ENCODE peak calls at places on chromosomes 3 and 15, in six cellular contexts. T, B, W, J, U and V are unnamed samples.

GRCh38 chr3:29889230-29889629 is 608.4 kb downstream of the RBMS3 start:
- DNase-seq in T (no peak), B (no peak), W (peak), J (no peak), U (no peak), V (no peak)

GRCh38 chr15:39641187-39641889 is 60.5 kb downstream of the THBS1 start:
- DNase-seq in T (no peak), B (peak), W (no peak), J (no peak), U (no peak), V (no peak)

GRCh38 chr3:171446801-171447578 is 13.2 kb downstream of the TNIK start:
- DNase-seq in T (no peak), B (peak), W (peak), J (no peak), U (no peak), V (no peak)

GRCh38 chr3:14847613-14848541 is 29.1 kb downstream of the FGD5 start:
- DNase-seq in T (peak), B (peak), W (no peak), J (no peak), U (peak), V (peak)

GRCh38 chr3:144549161-144549560 is 577.5 kb downstream of the DIPK2A start:
- DNase-seq in T (no peak), B (no peak), W (no peak), J (no peak), U (no peak), V (no peak)

GRCh38 chr15:55282284-55282833 is 7.3 kb downstream of the RAB27A start:
- DNase-seq in T (no peak), B (peak), W (peak), J (no peak), U (no peak), V (no peak)

GRCh38 chr3:36992806-36993325 is at the start of gene EPM2AIP1:
- DNase-seq in T (peak), B (no peak), W (no peak), J (no peak), U (no peak), V (peak)

GRCh38 chr15:46892621-46893160 is 824.6 kb upstream of the SEMA6D start:
- DNase-seq in T (no peak), B (no peak), W (no peak), J (no peak), U (no peak), V (no peak)

GRCh38 chr3:179666030-179666429 is 13.2 kb downstream of the USP13 start:
- DNase-seq in T (no peak), B (no peak), W (no peak), J (no peak), U (no peak), V (no peak)

GRCh38 chr15:66126057-66126855 is 127.3 kb downstream of the MEGF11 start:
- DNase-seq in T (no peak), B (no peak), W (no peak), J (no peak), U (no peak), V (peak)

GRCh38 chr15:74317820-74318375 is 49.5 kb downstream of the CYP11A1 start:
- DNase-seq in T (no peak), B (peak), W (peak), J (no peak), U (no peak), V (no peak)

GRCh38 chr3:82506204-82506603 is 744.8 kb upstream of the GBE1 start:
- DNase-seq in T (peak), B (no peak), W (no peak), J (no peak), U (no peak), V (no peak)

GRCh38 chr15:32028921-32029320 is 1.4 kb upstream of the CHRNA7 start:
- DNase-seq in T (no peak), B (no peak), W (no peak), J (no peak), U (no peak), V (peak)

GRCh38 chr3:25783661-25784512 is 644 bp upstream of the NGLY1 start:
- DNase-seq in T (no peak), B (peak), W (peak), J (peak), U (peak), V (peak)

GRCh38 chr3:120144267-120144666 is 50.0 kb upstream of the GSK3B start:
- DNase-seq in T (no peak), B (peak), W (no peak), J (peak), U (no peak), V (no peak)

GRCh38 chr3:72811551-72811950 is 36.7 kb downstream of the SHQ1 start:
- DNase-seq in T (no peak), B (no peak), W (no peak), J (no peak), U (no peak), V (no peak)
- TF ChIP-seq CTCF in T (no peak), B (peak), W (no peak), J (no peak), U (no peak), V (no peak)

GRCh38 chr15:28191832-28192231 is 92.7 kb upstream of the OCA2 start:
- DNase-seq in T (peak), B (no peak), W (peak), J (no peak), U (no peak), V (peak)
- TF ChIP-seq CTCF in T (peak), B (no peak), W (peak), J (no peak), U (no peak), V (peak)

DNA sequence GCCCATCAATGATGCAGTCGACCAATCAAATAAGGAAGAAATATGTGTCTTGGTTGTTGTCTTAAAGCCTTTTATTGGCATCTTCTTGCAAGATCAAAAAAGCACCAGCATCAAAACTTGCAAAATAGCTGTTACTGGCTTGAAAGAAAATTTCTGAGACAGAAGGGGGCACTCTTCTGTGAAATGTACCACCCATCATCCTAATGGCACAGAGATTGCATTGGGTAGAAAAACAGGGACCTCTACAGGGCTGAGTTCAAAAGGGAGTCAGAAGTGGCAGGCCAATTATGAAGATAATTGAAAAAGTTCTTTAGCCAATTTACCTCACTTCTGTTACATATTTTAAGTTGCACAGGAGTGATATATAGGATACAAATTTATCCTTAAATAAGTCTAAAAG is 122.3 kb upstream of the GPR149 start:
- DNase-seq in T (no peak), B (no peak), W (no peak), J (peak), U (no peak), V (no peak)
- TF ChIP-seq CTCF in T (no peak), B (no peak), W (peak), J (peak), U (peak), V (no peak)

DNA sequence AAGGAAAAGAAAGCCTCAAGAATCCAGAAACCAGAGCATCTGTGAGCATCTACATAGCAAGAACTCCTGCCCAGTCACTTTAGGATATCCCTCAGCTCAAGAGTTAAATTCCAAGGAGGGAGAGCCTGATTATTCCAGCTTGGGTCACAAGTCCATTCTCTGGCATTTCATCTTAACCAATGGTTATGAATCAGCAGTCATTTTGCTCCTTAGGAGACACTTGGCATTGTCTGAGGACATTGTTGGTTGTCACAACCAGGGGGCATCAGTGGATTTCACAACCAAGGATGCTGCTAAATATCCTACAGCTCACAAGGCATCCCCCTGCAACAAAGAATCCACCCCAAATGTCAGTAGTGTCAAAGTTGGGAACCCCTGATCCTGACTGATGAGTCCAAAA is 51.0 kb upstream of the LMCD1 start:
- DNase-seq in T (no peak), B (no peak), W (peak), J (no peak), U (no peak), V (no peak)
- TF ChIP-seq CTCF in T (no peak), B (no peak), W (no peak), J (no peak), U (no peak), V (no peak)

GRCh38 chr3:12253521-12253920 is 35.3 kb upstream of the PPARG start:
- DNase-seq in T (no peak), B (no peak), W (no peak), J (no peak), U (no peak), V (no peak)
- TF ChIP-seq CTCF in T (no peak), B (no peak), W (no peak), J (no peak), U (no peak), V (no peak)

DNA sequence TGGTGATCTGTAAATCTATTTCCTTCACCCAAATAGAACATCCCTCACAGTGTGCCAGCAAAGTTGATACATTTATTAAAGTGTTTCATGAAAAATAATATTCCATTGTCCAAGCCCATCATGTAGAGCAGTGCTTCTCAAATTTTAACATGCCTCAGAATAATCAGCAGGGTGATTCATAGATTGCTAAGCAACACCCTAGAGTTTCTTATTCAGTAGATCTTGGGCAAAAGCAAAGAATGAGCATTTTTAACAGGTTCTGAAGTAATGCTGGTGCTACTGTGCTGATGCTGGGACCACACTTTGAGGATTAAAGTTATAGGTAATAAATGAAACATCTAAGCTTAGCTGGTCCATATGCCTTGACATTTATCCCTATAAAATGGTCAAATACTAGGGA is 210.4 kb downstream of the ZIC4 start:
- DNase-seq in T (no peak), B (no peak), W (peak), J (no peak), U (no peak), V (no peak)
- TF ChIP-seq CTCF in T (no peak), B (no peak), W (no peak), J (no peak), U (no peak), V (no peak)

GRCh38 chr3:168544097-168544957 is 448.6 kb upstream of the GOLIM4 start:
- DNase-seq in T (no peak), B (no peak), W (peak), J (no peak), U (no peak), V (no peak)
- TF ChIP-seq CTCF in T (no peak), B (peak), W (no peak), J (no peak), U (no peak), V (no peak)

GRCh38 chr3:17982211-17982880 is 239.9 kb upstream of the TBC1D5 start:
- DNase-seq in T (no peak), B (no peak), W (no peak), J (no peak), U (no peak), V (no peak)

GRCh38 chr3:17985658-17986392 is 243.4 kb upstream of the TBC1D5 start:
- DNase-seq in T (no peak), B (no peak), W (no peak), J (no peak), U (no peak), V (no peak)

GRCh38 chr3:17979911-17980310 is 237.5 kb upstream of the TBC1D5 start:
- DNase-seq in T (no peak), B (no peak), W (no peak), J (no peak), U (no peak), V (no peak)

GRCh38 chr3:17986393-17986816 is 244.0 kb upstream of the TBC1D5 start:
- DNase-seq in T (no peak), B (no peak), W (no peak), J (no peak), U (no peak), V (no peak)

DNA sequence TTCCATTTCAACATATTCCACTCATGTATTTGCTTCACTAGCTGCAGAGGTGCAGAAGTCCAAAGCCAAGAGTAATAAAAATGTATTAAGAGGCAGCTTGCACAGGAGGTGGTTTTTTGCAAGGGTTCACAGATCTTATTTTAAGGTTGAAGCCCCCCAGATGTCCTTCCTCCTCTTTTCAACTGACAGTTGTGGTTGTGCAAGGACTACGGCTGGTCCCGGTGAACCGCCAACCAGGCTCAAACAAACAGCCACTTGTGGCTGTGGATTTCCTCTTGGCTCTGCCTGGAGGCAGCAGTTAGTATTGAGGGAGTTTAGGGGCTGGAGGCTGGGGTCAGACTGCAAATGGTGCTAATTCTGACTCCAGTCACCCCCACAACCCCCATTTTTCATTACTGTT is 240.7 kb upstream of the TBC1D5 start:
- DNase-seq in T (no peak), B (no peak), W (no peak), J (no peak), U (no peak), V (no peak)
- TF ChIP-seq CTCF in T (no peak), B (no peak), W (no peak), J (no peak), U (no peak), V (no peak)

GRCh38 chr3:127865941-127866340 is 43.6 kb upstream of the MGLL start:
- DNase-seq in T (no peak), B (no peak), W (peak), J (no peak), U (no peak), V (no peak)
- TF ChIP-seq CTCF in T (no peak), B (no peak), W (peak), J (no peak), U (no peak), V (no peak)

GRCh38 chr15:59741274-59741906 is 52.3 kb upstream of the BNIP2 start:
- DNase-seq in T (no peak), B (no peak), W (peak), J (peak), U (no peak), V (peak)
- TF ChIP-seq CTCF in T (no peak), B (peak), W (peak), J (peak), U (no peak), V (no peak)